ENCODE peak calls at places on chromosomes 2 and 18, in four cellular contexts. E is mammary epithelial cell, B is hepatocyte, X is HCT116. C is an unnamed sample.

GRCh38 chr2:95269036-95269680 is 5.1 kb upstream of the PROM2 start:
- DNase-seq in B (no peak), X (no peak), E (no peak), C (peak; percentile 14)

GRCh38 chr2:128446866-128447537 is 128.3 kb upstream of the HS6ST1 start:
- DNase-seq in B (no peak), E (no peak), X (no peak), C (peak; percentile 19)

GRCh38 chr18:7760967-7761946 is 194.1 kb downstream of the PTPRM start:
- DNase-seq in E (no peak), X (no peak), B (peak; percentile 44), C (no peak)

GRCh38 chr2:235460548-235461047 is 33.2 kb upstream of the AGAP1 start:
- DNase-seq in B (no peak), E (no peak), X (no peak), C (no peak)

GRCh38 chr18:47334966-47335365 is 83.5 kb upstream of the SKOR2 start:
- DNase-seq in E (no peak), X (no peak), B (no peak), C (no peak)

GRCh38 chr2:128322651-128323491 is 4.2 kb upstream of the HS6ST1 start:
- DNase-seq in X (no peak), E (no peak), B (peak; percentile 15), C (peak; percentile 57)

GRCh38 chr18:46677609-46678470 is 20.8 kb upstream of the LOXHD1 start:
- DNase-seq in B (no peak), X (peak; percentile 2), E (peak; percentile 33), C (no peak)

GRCh38 chr2:84442888-84443287 is 16.2 kb downstream of the SUCLG1 start:
- DNase-seq in X (no peak), B (no peak), E (no peak), C (no peak)

GRCh38 chr2:167292430-167293171 is 404.3 kb downstream of the XIRP2 start:
- DNase-seq in X (peak; percentile 52), E (peak; percentile 90), B (peak; percentile 96), C (peak; percentile 96)

GRCh38 chr2:207279520-207279919 is 113.8 kb upstream of the KLF7 start:
- DNase-seq in B (no peak), X (no peak), E (no peak), C (no peak)

GRCh38 chr2:143819190-143819735 is 690.0 kb downstream of the ARHGAP15 start:
- DNase-seq in B (no peak), X (no peak), E (no peak), C (no peak)

GRCh38 chr2:68620762-68621161 is 22.6 kb upstream of the PROKR1 start:
- DNase-seq in B (no peak), X (no peak), E (no peak), C (no peak)

GRCh38 chr2:213696427-213696826 is 412.2 kb downstream of the SPAG16 start:
- DNase-seq in X (no peak), B (no peak), E (no peak), C (no peak)

GRCh38 chr18:47149457-47150028 is 757 bp downstream of the HDHD2 start:
- DNase-seq in X (no peak), E (peak; percentile 19), B (peak; percentile 7), C (no peak)

GRCh38 chr2:12709207-12709522 is 7.6 kb upstream of the TRIB2 start:
- DNase-seq in X (no peak), B (no peak), E (no peak), C (no peak)

GRCh38 chr2:239311132-239312040 is 89.4 kb downstream of the HDAC4 start:
- DNase-seq in B (no peak), X (no peak), E (no peak), C (peak; percentile 8)

GRCh38 chr18:65750421-65751144 is at the start of gene CDH7:
- DNase-seq in B (peak; percentile 52), X (no peak), E (no peak), C (peak; percentile 46)

GRCh38 chr18:23163786-23164583 is 28.7 kb downstream of the CABLES1 start:
- DNase-seq in X (no peak), B (no peak), E (no peak), C (no peak)

GRCh38 chr2:168145598-168145997 is 101.8 kb downstream of the STK39 start:
- DNase-seq in B (no peak), E (no peak), X (no peak), C (no peak)

GRCh38 chr2:228039752-228040534 is 141.5 kb downstream of the SPHKAP start:
- DNase-seq in X (peak; percentile 34), B (peak; percentile 48), E (peak; percentile 11), C (no peak)

GRCh38 chr2:85560812-85561279 is 447 bp downstream of the GGCX start:
- DNase-seq in B (no peak), E (no peak), X (no peak), C (no peak)

GRCh38 chr2:96642564-96643350 is at the start of gene FER1L5:
- DNase-seq in E (no peak), X (peak; percentile 31), B (peak; percentile 53), C (peak; percentile 82)

GRCh38 chr2:227592694-227593387 is 5.9 kb upstream of the SCYGR2 start:
- DNase-seq in E (no peak), B (no peak), X (no peak), C (no peak)

GRCh38 chr2:128405467-128405900 is 86.8 kb upstream of the HS6ST1 start:
- DNase-seq in B (no peak), X (no peak), E (no peak), C (no peak)

GRCh38 chr2:128557841-128558241 is 239.2 kb upstream of the HS6ST1 start:
- DNase-seq in B (no peak), E (no peak), X (no peak), C (no peak)

GRCh38 chr2:112967023-112967422 is 10.8 kb upstream of the IL36G start:
- DNase-seq in B (no peak), X (no peak), E (no peak), C (no peak)

GRCh38 chr2:227473019-227473461 is 1.1 kb downstream of the AGFG1 start:
- DNase-seq in E (no peak), B (no peak), X (no peak), C (no peak)

GRCh38 chr2:182446087-182446486 is 19.3 kb upstream of the PDE1A start:
- DNase-seq in X (no peak), B (no peak), E (no peak), C (no peak)

GRCh38 chr2:224359569-224359968 is 42.3 kb downstream of the FAM124B start:
- DNase-seq in B (no peak), E (no peak), X (no peak), C (peak; percentile 71)

GRCh38 chr18:37630326-37630725 is 64.7 kb upstream of the CELF4 start:
- DNase-seq in X (no peak), B (no peak), E (peak; percentile 24), C (no peak)

GRCh38 chr18:13217971-13218375 is 587 bp upstream of the LDLRAD4 start:
- DNase-seq in B (no peak), X (no peak), E (no peak), C (no peak)

GRCh38 chr18:45820144-45820745 is 5.2 kb upstream of the SIGLEC15 start:
- DNase-seq in X (no peak), E (no peak), B (no peak), C (no peak)

GRCh38 chr18:61637905-61638304 is 254.9 kb downstream of the RNF152 start:
- DNase-seq in B (no peak), E (no peak), X (no peak), C (peak; percentile 55)

GRCh38 chr2:209259767-209260166 is 164.1 kb upstream of the MAP2 start:
- DNase-seq in X (no peak), B (no peak), E (no peak), C (no peak)

GRCh38 chr2:2233171-2233826 is 97.8 kb downstream of the MYT1L start:
- DNase-seq in E (no peak), X (no peak), B (no peak), C (no peak)

GRCh38 chr2:100742884-100743283 is 77.1 kb upstream of the NPAS2 start:
- DNase-seq in B (peak; percentile 76), X (no peak), E (peak; percentile 83), C (no peak)

GRCh38 chr2:172241219-172241618 is 138.5 kb upstream of the DLX2 start:
- DNase-seq in E (no peak), X (no peak), B (no peak), C (no peak)

GRCh38 chr2:172244419-172245130 is 141.9 kb upstream of the DLX2 start:
- DNase-seq in B (no peak), E (no peak), X (no peak), C (no peak)

GRCh38 chr2:172246649-172247048 is 143.9 kb upstream of the DLX2 start:
- DNase-seq in X (peak; percentile 63), B (no peak), E (peak; percentile 67), C (no peak)

GRCh38 chr2:172239944-172240590 is 137.4 kb upstream of the DLX2 start:
- DNase-seq in E (peak; percentile 51), X (no peak), B (no peak), C (no peak)

GRCh38 chr2:172242968-172243367 is 140.3 kb upstream of the DLX2 start:
- DNase-seq in E (no peak), X (no peak), B (no peak), C (no peak)
- H2AFZ ChIP-seq in E (no peak overlapping the region), X (peak overlapping the region; percentile 41), B (no peak overlapping the region), C (no peak overlapping the region)

DNA sequence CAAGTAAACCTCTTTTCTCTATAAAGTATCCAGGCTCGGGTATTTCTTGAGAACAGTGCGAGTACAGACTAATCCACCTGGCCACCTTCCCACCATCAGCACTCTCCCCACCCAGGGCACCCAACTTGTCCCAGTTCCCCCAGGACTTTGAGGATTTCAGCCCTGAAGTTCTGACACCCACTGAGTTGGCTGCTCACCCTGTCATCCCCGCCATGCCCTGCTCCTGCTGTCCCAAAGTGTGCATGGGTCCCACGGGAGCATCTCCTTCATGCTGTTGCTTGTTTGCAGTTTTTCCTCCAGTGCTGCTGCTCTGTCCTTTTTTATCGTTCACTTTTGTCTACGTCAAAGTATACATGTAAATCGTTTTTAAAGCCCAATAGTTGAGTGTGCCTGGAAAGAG is 273.9 kb downstream of the PHLPP1 start:
- DNase-seq in B (no peak), X (no peak), E (no peak), C (no peak)
- H2AFZ ChIP-seq in B (no peak overlapping the region), X (no peak overlapping the region), E (no peak overlapping the region), C (no peak overlapping the region)

GRCh38 chr2:9952286-9952737 is 819 bp downstream of the GRHL1 start:
- DNase-seq in E (no peak), B (no peak), X (no peak), C (no peak)
- H2AFZ ChIP-seq in E (peak overlapping the region; percentile 91), B (peak overlapping the region; percentile 64), X (peak overlapping the region; percentile 7), C (no peak overlapping the region)

DNA sequence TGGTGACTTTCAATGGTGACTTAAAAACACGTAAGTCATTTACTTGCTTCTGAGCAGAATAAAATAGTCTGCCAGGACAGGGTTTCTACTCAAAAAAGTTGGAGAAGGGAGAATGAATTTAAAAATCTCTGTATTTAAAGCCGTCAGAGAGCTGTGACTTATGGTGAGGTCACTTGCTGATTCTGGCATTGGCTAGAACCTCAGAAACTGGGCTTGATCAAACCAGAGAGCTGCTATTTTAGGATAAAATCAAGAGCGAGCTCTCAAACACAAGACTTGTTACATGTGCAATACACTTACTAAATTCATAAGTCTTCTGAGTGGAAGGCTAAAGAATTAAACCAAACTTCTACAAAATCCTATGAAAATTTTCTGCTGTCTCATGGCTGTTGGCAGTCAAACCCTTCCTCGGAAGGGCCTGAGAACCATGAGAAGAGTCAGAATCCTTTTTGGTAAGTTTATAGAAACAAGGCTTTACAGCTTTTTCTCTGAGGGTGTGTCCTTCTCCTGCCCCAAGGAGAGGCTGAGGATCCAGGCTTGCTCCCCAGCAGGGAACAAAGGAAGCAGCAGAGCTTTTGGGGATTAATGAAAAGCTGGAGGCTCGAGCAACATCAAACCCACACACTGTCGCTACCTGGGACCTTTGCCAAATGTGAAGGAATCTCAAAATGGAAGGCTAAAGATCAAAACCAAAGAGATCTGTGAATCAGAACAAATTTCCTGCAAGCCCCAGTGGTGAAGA is 816.4 kb downstream of the SOCS6 start:
- DNase-seq in B (no peak), E (no peak), X (no peak), C (no peak)
- H2AFZ ChIP-seq in B (no peak overlapping the region), E (no peak overlapping the region), X (no peak overlapping the region), C (peak overlapping the region; percentile 33)

GRCh38 chr2:57894353-57894752 is 152.3 kb upstream of the VRK2 start:
- DNase-seq in E (no peak), B (no peak), X (no peak), C (no peak)
- H2AFZ ChIP-seq in E (no peak overlapping the region), B (no peak overlapping the region), X (no peak overlapping the region), C (no peak overlapping the region)